ENCODE peak calls at places on chromosomes 4 and X, in five cellular contexts. N, I, R, P and G are unnamed samples. For H3K4me1, the result is how much of the 10 kb centered on the place peaks cover.

GRCh38 chr4:88143504-88143903 is 14.9 kb downstream of the ABCG2 start:
- DNase-seq in R (no peak), I (no peak), P (no peak), N (no peak), G (peak)

GRCh38 chrX:123736333-123736921 is 3.6 kb upstream of the THOC2 start:
- DNase-seq in R (no peak), I (no peak), N (no peak), P (no peak), G (peak)

GRCh38 chr4:48490680-48491513 is 845 bp downstream of the ZAR1 start:
- DNase-seq in P (peak), I (no peak), R (no peak), N (no peak), G (no peak)

GRCh38 chr4:185017964-185018772 is at the start of gene HELT:
- DNase-seq in N (no peak), R (no peak), I (no peak), P (peak), G (peak)

GRCh38 chrX:115344885-115345653 is 55.6 kb downstream of the LUZP4 start:
- DNase-seq in P (peak), I (peak), R (peak), N (peak), G (peak)

GRCh38 chr4:88655226-88655625 is 42.4 kb downstream of the NAP1L5 start:
- DNase-seq in I (no peak), N (no peak), P (no peak), R (no peak), G (no peak)

GRCh38 chrX:16516473-16516872 is 133.5 kb upstream of the S100G start:
- DNase-seq in R (no peak), P (no peak), I (no peak), N (no peak), G (no peak)

GRCh38 chrX:38277802-38278201 is 49.5 kb downstream of the RPGR start:
- DNase-seq in P (no peak), N (no peak), I (no peak), R (no peak), G (no peak)

GRCh38 chrX:111823068-111823467 is 52.9 kb upstream of the TRPC5OS start:
- DNase-seq in P (peak), I (no peak), N (no peak), R (no peak), G (no peak)

GRCh38 chrX:153416781-153417180 is 5.5 kb downstream of the ZFP92 start:
- DNase-seq in I (no peak), N (no peak), R (no peak), P (no peak), G (no peak)

GRCh38 chr4:182600093-182600492 is 317.1 kb downstream of the DCTD start:
- DNase-seq in N (no peak), P (no peak), I (no peak), R (no peak), G (no peak)

GRCh38 chrX:57595381-57595811 is 3.6 kb downstream of the ZXDB start:
- DNase-seq in P (no peak), N (no peak), R (no peak), I (no peak), G (peak)

DNA sequence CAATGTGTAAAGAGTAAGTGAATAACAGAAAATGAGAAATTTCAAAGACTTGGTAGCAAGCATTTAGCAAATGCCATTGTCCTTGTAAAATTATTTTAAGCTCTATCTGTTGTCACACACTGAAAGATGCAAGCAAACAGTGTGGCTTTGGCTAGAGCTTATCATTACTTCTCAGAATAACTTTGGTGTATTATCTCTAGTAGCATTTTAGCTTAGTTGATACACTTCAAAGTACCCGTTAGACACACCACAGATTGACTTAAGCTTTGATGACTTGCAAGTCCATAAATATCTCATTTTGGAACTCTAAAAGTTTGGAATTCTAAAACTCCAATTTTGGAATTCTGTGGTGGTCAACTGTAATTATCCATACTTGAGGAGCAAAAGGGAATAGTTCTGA is 98.6 kb downstream of the PDLIM5 start:
- DNase-seq in N (no peak), I (no peak), P (no peak), R (no peak), G (no peak)
- H3K4me1 ChIP-seq in N (under half), I (under half), P (under half), R (under half), G (under half)

DNA sequence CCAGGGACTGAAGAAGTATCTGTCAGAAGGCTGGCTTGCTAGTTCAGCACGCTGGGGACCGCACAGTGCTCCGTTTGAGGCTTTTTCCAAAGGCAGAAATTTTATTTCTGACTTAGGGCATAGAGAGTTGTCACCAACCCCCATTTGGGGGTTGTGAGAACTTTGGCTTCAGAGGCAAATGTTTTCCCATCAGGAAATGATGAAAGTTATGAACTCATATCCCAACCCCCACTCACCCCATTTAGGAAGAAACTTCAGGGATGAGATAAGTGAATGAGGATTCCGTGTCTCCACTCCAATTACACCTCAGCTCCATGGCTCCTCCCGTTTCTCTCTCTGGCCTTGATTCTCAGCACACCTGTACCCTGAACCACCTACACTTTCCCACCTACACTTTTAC is 4.3 kb upstream of the WDR13 start:
- DNase-seq in R (no peak), P (no peak), N (no peak), I (no peak), G (no peak)
- H3K27ac ChIP-seq in R (no peak), P (no peak), N (no peak), I (no peak), G (no peak)

GRCh38 chr4:10098770-10099139 is 17.8 kb downstream of the WDR1 start:
- DNase-seq in N (no peak), R (no peak), P (no peak), I (no peak), G (peak)
- H3K4me1 ChIP-seq in N (half or more), R (half or more), P (under half), I (under half), G (under half)

DNA sequence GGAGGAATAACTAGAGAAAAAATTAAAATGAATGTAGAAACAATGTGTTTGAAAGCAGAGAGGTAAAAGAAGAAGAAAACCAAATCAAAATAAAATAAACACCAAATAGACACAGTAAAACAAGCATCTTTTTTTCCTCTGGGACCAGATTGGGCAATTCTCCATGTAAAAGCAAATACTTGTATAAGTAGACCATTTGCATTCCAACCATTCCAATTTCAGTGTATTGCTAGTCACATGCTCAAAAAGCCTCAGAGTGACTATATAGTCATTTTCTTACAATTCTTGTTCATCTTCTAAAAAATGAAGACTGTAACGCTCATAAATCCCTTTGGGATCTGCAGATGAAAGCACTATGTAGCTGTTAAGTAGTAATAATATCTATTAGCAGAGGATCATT is 969.5 kb downstream of the PCDH18 start:
- DNase-seq in I (no peak), R (no peak), P (no peak), N (no peak), G (no peak)
- H3K27ac ChIP-seq in I (no peak), R (no peak), P (no peak), N (no peak), G (no peak)

GRCh38 chr4:93127489-93127888 is 701.1 kb upstream of the ATOH1 start:
- DNase-seq in P (no peak), R (no peak), I (no peak), N (no peak), G (no peak)
- H3K4me1 ChIP-seq in P (under half), R (under half), I (under half), N (under half), G (under half)

GRCh38 chr4:40455340-40455902 is 120.3 kb downstream of the CHRNA9 start:
- DNase-seq in P (no peak), I (no peak), R (no peak), N (no peak), G (peak)
- H3K27ac ChIP-seq in P (no peak), I (no peak), R (no peak), N (no peak), G (no peak)